ENCODE peak calls at places on chromosomes 16 and 17, in six cellular contexts. A, O, Y, K, X and G are unnamed samples.

GRCh38 chr17:17448076-17448475 is 28.7 kb upstream of the MED9 start:
- DNase-seq in A (no peak), O (no peak), Y (no peak), K (no peak), X (peak; percentile 60), G (no peak)

GRCh38 chr17:31580331-31581021 is 189.0 kb downstream of the RAB11FIP4 start:
- DNase-seq in A (no peak), O (no peak), Y (no peak), K (no peak), X (no peak), G (no peak)

GRCh38 chr17:9234404-9234945 is 213.2 kb downstream of the NTN1 start:
- DNase-seq in A (no peak), O (no peak), Y (no peak), K (no peak), X (no peak), G (no peak)

GRCh38 chr17:1108810-1109605 is 70.8 kb downstream of the ABR start:
- DNase-seq in A (no peak), O (no peak), Y (peak; percentile 55), K (peak; percentile 61), X (peak; percentile 39), G (no peak)

GRCh38 chr17:4157618-4158333 is 14.8 kb downstream of the CYB5D2 start:
- DNase-seq in A (no peak), O (no peak), Y (no peak), K (no peak), X (no peak), G (no peak)

GRCh38 chr16:82425661-82426060 is 201.1 kb upstream of the CDH13 start:
- DNase-seq in A (no peak), O (no peak), Y (no peak), K (no peak), X (no peak), G (no peak)

GRCh38 chr16:30570621-30571443 is 682 bp downstream of the ZNF688 start:
- DNase-seq in A (no peak), O (no peak), Y (peak; percentile 51), K (no peak), X (peak; percentile 21), G (no peak)

GRCh38 chr17:72556944-72557826 is 436.4 kb downstream of the SOX9 start:
- DNase-seq in A (peak; percentile 41), O (no peak), Y (peak; percentile 87), K (peak; percentile 23), X (peak; percentile 65), G (peak; percentile 30)

GRCh38 chr16:70428178-70428998 is 10.5 kb downstream of the ST3GAL2 start:
- DNase-seq in A (peak; percentile 32), O (no peak), Y (peak; percentile 43), K (peak; percentile 59), X (peak; percentile 98), G (peak; percentile 82)

GRCh38 chr16:81526199-81526598 is 81.6 kb downstream of the CMIP start:
- DNase-seq in A (no peak), O (no peak), Y (no peak), K (no peak), X (no peak), G (no peak)

GRCh38 chr16:22425847-22426246 is 51.4 kb upstream of the CDR2 start:
- DNase-seq in A (no peak), O (no peak), Y (no peak), K (no peak), X (no peak), G (no peak)

GRCh38 chr16:881219-882097 is 80.9 kb upstream of the GNG13 start:
- DNase-seq in A (no peak), O (no peak), Y (no peak), K (no peak), X (no peak), G (no peak)

GRCh38 chr17:81682565-81683207 is 911 bp downstream of the ARL16 start:
- DNase-seq in A (no peak), O (no peak), Y (no peak), K (no peak), X (no peak), G (no peak)

GRCh38 chr16:80084614-80085013 is 456.2 kb upstream of the DYNLRB2 start:
- DNase-seq in A (no peak), O (no peak), Y (peak; percentile 65), K (peak; percentile 16), X (peak; percentile 56), G (no peak)

GRCh38 chr17:15945493-15946209 is 721 bp downstream of the ADORA2B start:
- DNase-seq in A (no peak), O (no peak), Y (no peak), K (no peak), X (no peak), G (no peak)

GRCh38 chr17:75754378-75755204 is 10.4 kb downstream of the GALK1 start:
- DNase-seq in A (no peak), O (no peak), Y (no peak), K (no peak), X (no peak), G (no peak)

GRCh38 chr16:11321662-11322061 is 23.6 kb upstream of the RMI2 start:
- DNase-seq in A (no peak), O (no peak), Y (no peak), K (no peak), X (no peak), G (no peak)

GRCh38 chr16:11913425-11914079 is 2.2 kb downstream of the GSPT1 start:
- DNase-seq in A (no peak), O (no peak), Y (no peak), K (no peak), X (no peak), G (no peak)

GRCh38 chr17:20896153-20896649 is 146.6 kb downstream of the USP22 start:
- DNase-seq in A (no peak), O (no peak), Y (no peak), K (no peak), X (peak; percentile 5), G (no peak)

GRCh38 chr17:10144456-10144855 is 54.0 kb downstream of the GAS7 start:
- DNase-seq in A (no peak), O (no peak), Y (no peak), K (no peak), X (no peak), G (no peak)

GRCh38 chr16:48608452-48608851 is 1.5 kb downstream of the N4BP1 start:
- DNase-seq in A (no peak), O (no peak), Y (no peak), K (no peak), X (no peak), G (no peak)

GRCh38 chr16:56068314-56068713 is 123.0 kb upstream of the GNAO1 start:
- DNase-seq in A (no peak), O (no peak), Y (no peak), K (no peak), X (no peak), G (no peak)

GRCh38 chr17:30104575-30105339 is 11.9 kb upstream of the NSRP1 start:
- DNase-seq in A (peak; percentile 94), O (no peak), Y (peak; percentile 69), K (peak; percentile 55), X (peak; percentile 73), G (peak; percentile 49)

GRCh38 chr17:21127508-21128077 is 829 bp downstream of the DHRS7B start:
- DNase-seq in A (no peak), O (no peak), Y (no peak), K (no peak), X (no peak), G (no peak)

GRCh38 chr16:67183284-67183626 is 508 bp downstream of the MATCAP1 start:
- DNase-seq in A (no peak), O (no peak), Y (no peak), K (no peak), X (no peak), G (no peak)

GRCh38 chr17:7109461-7110322 is 4.9 kb downstream of the ASGR2 start:
- DNase-seq in A (no peak), O (no peak), Y (no peak), K (no peak), X (no peak), G (no peak)

GRCh38 chr16:17828012-17828411 is 357.3 kb upstream of the XYLT1 start:
- DNase-seq in A (no peak), O (no peak), Y (no peak), K (no peak), X (no peak), G (no peak)

GRCh38 chr16:24073321-24073720 is 182.8 kb upstream of the CACNG3 start:
- DNase-seq in A (no peak), O (no peak), Y (no peak), K (no peak), X (no peak), G (no peak)

GRCh38 chr16:1317479-1318267 is 8.2 kb downstream of the UBE2I start:
- DNase-seq in A (no peak), O (no peak), Y (no peak), K (no peak), X (no peak), G (no peak)